ENCODE peak calls at places on chromosomes 7 and 10, in ten cellular contexts. One of them, this sample, is unnamed.

GRCh38 chr10:124387078-124387874 is 31.4 kb downstream of the OAT start:
- DNase-seq in IMR-90: no peak
- DNase-seq in activated naive CD8-positive, alpha-beta T cell treated with anti-CD3 and anti-CD28 coated beads, Interleukin-2, amount 50 U/mL, for 16 hours: no peak
- DNase-seq in foreskin fibroblast: no peak
- DNase-seq in iPS-NIHi11: peak
- DNase-seq in HCT116: no peak
- DNase-seq in activated CD4-positive, alpha-beta memory T cell treated with anti-CD3 and anti-CD28 coated beads, Interleukin-2, amount 10 ng/mL, durations not matched to agents 7 days and 5 days: no peak
- DNase-seq in GM13977: no peak
- DNase-seq in Ammon's horn: no peak
- DNase-seq in iris pigment epithelial cell: no peak
- DNase-seq in this sample: no peak

GRCh38 chr10:119673271-119673670 is 22.1 kb downstream of the BAG3 start:
- DNase-seq in IMR-90: no peak
- DNase-seq in activated naive CD8-positive, alpha-beta T cell treated with anti-CD3 and anti-CD28 coated beads, Interleukin-2, amount 50 U/mL, for 16 hours: no peak
- DNase-seq in foreskin fibroblast: no peak
- DNase-seq in iPS-NIHi11: no peak
- DNase-seq in HCT116: no peak
- DNase-seq in activated CD4-positive, alpha-beta memory T cell treated with anti-CD3 and anti-CD28 coated beads, Interleukin-2, amount 10 ng/mL, durations not matched to agents 7 days and 5 days: no peak
- DNase-seq in GM13977: no peak
- DNase-seq in Ammon's horn: no peak
- DNase-seq in iris pigment epithelial cell: no peak
- DNase-seq in this sample: peak

GRCh38 chr7:71626206-71626605 is 494.3 kb downstream of the GALNT17 start:
- DNase-seq in IMR-90: no peak
- DNase-seq in activated naive CD8-positive, alpha-beta T cell treated with anti-CD3 and anti-CD28 coated beads, Interleukin-2, amount 50 U/mL, for 16 hours: no peak
- DNase-seq in foreskin fibroblast: peak
- DNase-seq in iPS-NIHi11: no peak
- DNase-seq in HCT116: no peak
- DNase-seq in activated CD4-positive, alpha-beta memory T cell treated with anti-CD3 and anti-CD28 coated beads, Interleukin-2, amount 10 ng/mL, durations not matched to agents 7 days and 5 days: no peak
- DNase-seq in GM13977: no peak
- DNase-seq in Ammon's horn: no peak
- DNase-seq in iris pigment epithelial cell: peak
- DNase-seq in this sample: peak

GRCh38 chr10:124917939-124918830 is 23.7 kb upstream of the ZRANB1 start:
- DNase-seq in IMR-90: peak
- DNase-seq in activated naive CD8-positive, alpha-beta T cell treated with anti-CD3 and anti-CD28 coated beads, Interleukin-2, amount 50 U/mL, for 16 hours: no peak
- DNase-seq in foreskin fibroblast: peak
- DNase-seq in iPS-NIHi11: no peak
- DNase-seq in HCT116: no peak
- DNase-seq in activated CD4-positive, alpha-beta memory T cell treated with anti-CD3 and anti-CD28 coated beads, Interleukin-2, amount 10 ng/mL, durations not matched to agents 7 days and 5 days: no peak
- DNase-seq in GM13977: no peak
- DNase-seq in Ammon's horn: no peak
- DNase-seq in iris pigment epithelial cell: peak
- DNase-seq in this sample: no peak

GRCh38 chr10:14486777-14487510 is 156.2 kb upstream of the FRMD4A start:
- DNase-seq in IMR-90: peak
- DNase-seq in activated naive CD8-positive, alpha-beta T cell treated with anti-CD3 and anti-CD28 coated beads, Interleukin-2, amount 50 U/mL, for 16 hours: no peak
- DNase-seq in foreskin fibroblast: no peak
- DNase-seq in iPS-NIHi11: no peak
- DNase-seq in HCT116: no peak
- DNase-seq in activated CD4-positive, alpha-beta memory T cell treated with anti-CD3 and anti-CD28 coated beads, Interleukin-2, amount 10 ng/mL, durations not matched to agents 7 days and 5 days: no peak
- DNase-seq in GM13977: no peak
- DNase-seq in Ammon's horn: no peak
- DNase-seq in iris pigment epithelial cell: no peak
- DNase-seq in this sample: peak

GRCh38 chr7:54542920-54543539 is 855 bp downstream of the VSTM2A start:
- DNase-seq in IMR-90: peak
- DNase-seq in activated naive CD8-positive, alpha-beta T cell treated with anti-CD3 and anti-CD28 coated beads, Interleukin-2, amount 50 U/mL, for 16 hours: no peak
- DNase-seq in foreskin fibroblast: peak
- DNase-seq in iPS-NIHi11: peak
- DNase-seq in HCT116: no peak
- DNase-seq in activated CD4-positive, alpha-beta memory T cell treated with anti-CD3 and anti-CD28 coated beads, Interleukin-2, amount 10 ng/mL, durations not matched to agents 7 days and 5 days: no peak
- DNase-seq in GM13977: peak
- DNase-seq in Ammon's horn: peak
- DNase-seq in iris pigment epithelial cell: peak
- DNase-seq in this sample: peak

GRCh38 chr7:75687246-75688088 is 51.3 kb downstream of the HIP1 start:
- DNase-seq in IMR-90: no peak
- DNase-seq in activated naive CD8-positive, alpha-beta T cell treated with anti-CD3 and anti-CD28 coated beads, Interleukin-2, amount 50 U/mL, for 16 hours: no peak
- DNase-seq in foreskin fibroblast: no peak
- DNase-seq in iPS-NIHi11: no peak
- DNase-seq in HCT116: no peak
- DNase-seq in activated CD4-positive, alpha-beta memory T cell treated with anti-CD3 and anti-CD28 coated beads, Interleukin-2, amount 10 ng/mL, durations not matched to agents 7 days and 5 days: no peak
- DNase-seq in GM13977: no peak
- DNase-seq in Ammon's horn: peak
- DNase-seq in iris pigment epithelial cell: no peak
- DNase-seq in this sample: no peak

GRCh38 chr7:116083791-116084190 is 53.2 kb upstream of the TFEC start:
- DNase-seq in IMR-90: no peak
- DNase-seq in activated naive CD8-positive, alpha-beta T cell treated with anti-CD3 and anti-CD28 coated beads, Interleukin-2, amount 50 U/mL, for 16 hours: no peak
- DNase-seq in foreskin fibroblast: no peak
- DNase-seq in iPS-NIHi11: no peak
- DNase-seq in HCT116: no peak
- DNase-seq in activated CD4-positive, alpha-beta memory T cell treated with anti-CD3 and anti-CD28 coated beads, Interleukin-2, amount 10 ng/mL, durations not matched to agents 7 days and 5 days: no peak
- DNase-seq in GM13977: no peak
- DNase-seq in Ammon's horn: no peak
- DNase-seq in iris pigment epithelial cell: no peak
- DNase-seq in this sample: peak

GRCh38 chr7:50851451-50851850 is 68.8 kb upstream of the GRB10 start:
- DNase-seq in IMR-90: peak
- DNase-seq in activated naive CD8-positive, alpha-beta T cell treated with anti-CD3 and anti-CD28 coated beads, Interleukin-2, amount 50 U/mL, for 16 hours: no peak
- DNase-seq in foreskin fibroblast: peak
- DNase-seq in iPS-NIHi11: no peak
- DNase-seq in HCT116: no peak
- DNase-seq in activated CD4-positive, alpha-beta memory T cell treated with anti-CD3 and anti-CD28 coated beads, Interleukin-2, amount 10 ng/mL, durations not matched to agents 7 days and 5 days: no peak
- DNase-seq in GM13977: no peak
- DNase-seq in Ammon's horn: no peak
- DNase-seq in iris pigment epithelial cell: no peak
- DNase-seq in this sample: no peak

GRCh38 chr10:91185239-91185875 is 35.1 kb upstream of the PCGF5 start:
- DNase-seq in IMR-90: peak
- DNase-seq in activated naive CD8-positive, alpha-beta T cell treated with anti-CD3 and anti-CD28 coated beads, Interleukin-2, amount 50 U/mL, for 16 hours: no peak
- DNase-seq in foreskin fibroblast: peak
- DNase-seq in iPS-NIHi11: no peak
- DNase-seq in HCT116: peak
- DNase-seq in activated CD4-positive, alpha-beta memory T cell treated with anti-CD3 and anti-CD28 coated beads, Interleukin-2, amount 10 ng/mL, durations not matched to agents 7 days and 5 days: no peak
- DNase-seq in GM13977: no peak
- DNase-seq in Ammon's horn: no peak
- DNase-seq in iris pigment epithelial cell: peak
- DNase-seq in this sample: no peak

GRCh38 chr10:48444861-48445841 is 138.7 kb downstream of the MAPK8 start:
- DNase-seq in IMR-90: no peak
- DNase-seq in activated naive CD8-positive, alpha-beta T cell treated with anti-CD3 and anti-CD28 coated beads, Interleukin-2, amount 50 U/mL, for 16 hours: no peak
- DNase-seq in foreskin fibroblast: no peak
- DNase-seq in iPS-NIHi11: peak
- DNase-seq in HCT116: no peak
- DNase-seq in activated CD4-positive, alpha-beta memory T cell treated with anti-CD3 and anti-CD28 coated beads, Interleukin-2, amount 10 ng/mL, durations not matched to agents 7 days and 5 days: peak
- DNase-seq in GM13977: peak
- DNase-seq in Ammon's horn: no peak
- DNase-seq in iris pigment epithelial cell: no peak
- DNase-seq in this sample: peak

GRCh38 chr7:135242096-135242684 is 8.6 kb downstream of the STRA8 start:
- DNase-seq in IMR-90: no peak
- DNase-seq in activated naive CD8-positive, alpha-beta T cell treated with anti-CD3 and anti-CD28 coated beads, Interleukin-2, amount 50 U/mL, for 16 hours: no peak
- DNase-seq in foreskin fibroblast: no peak
- DNase-seq in iPS-NIHi11: no peak
- DNase-seq in HCT116: no peak
- DNase-seq in activated CD4-positive, alpha-beta memory T cell treated with anti-CD3 and anti-CD28 coated beads, Interleukin-2, amount 10 ng/mL, durations not matched to agents 7 days and 5 days: no peak
- DNase-seq in GM13977: no peak
- DNase-seq in Ammon's horn: no peak
- DNase-seq in iris pigment epithelial cell: no peak
- DNase-seq in this sample: no peak

GRCh38 chr7:15326044-15326644 is 235.7 kb downstream of the AGMO start:
- DNase-seq in IMR-90: peak
- DNase-seq in activated naive CD8-positive, alpha-beta T cell treated with anti-CD3 and anti-CD28 coated beads, Interleukin-2, amount 50 U/mL, for 16 hours: no peak
- DNase-seq in foreskin fibroblast: peak
- DNase-seq in iPS-NIHi11: peak
- DNase-seq in HCT116: peak
- DNase-seq in activated CD4-positive, alpha-beta memory T cell treated with anti-CD3 and anti-CD28 coated beads, Interleukin-2, amount 10 ng/mL, durations not matched to agents 7 days and 5 days: no peak
- DNase-seq in GM13977: peak
- DNase-seq in Ammon's horn: peak
- DNase-seq in iris pigment epithelial cell: peak
- DNase-seq in this sample: peak

GRCh38 chr7:143296686-143297085 is 8.5 kb downstream of the CASP2 start:
- DNase-seq in IMR-90: no peak
- DNase-seq in activated naive CD8-positive, alpha-beta T cell treated with anti-CD3 and anti-CD28 coated beads, Interleukin-2, amount 50 U/mL, for 16 hours: no peak
- DNase-seq in foreskin fibroblast: peak
- DNase-seq in iPS-NIHi11: no peak
- DNase-seq in HCT116: no peak
- DNase-seq in activated CD4-positive, alpha-beta memory T cell treated with anti-CD3 and anti-CD28 coated beads, Interleukin-2, amount 10 ng/mL, durations not matched to agents 7 days and 5 days: no peak
- DNase-seq in GM13977: no peak
- DNase-seq in Ammon's horn: no peak
- DNase-seq in iris pigment epithelial cell: no peak
- DNase-seq in this sample: no peak

GRCh38 chr7:32677593-32677992 is 182.3 kb downstream of the AVL9 start:
- DNase-seq in IMR-90: no peak
- DNase-seq in activated naive CD8-positive, alpha-beta T cell treated with anti-CD3 and anti-CD28 coated beads, Interleukin-2, amount 50 U/mL, for 16 hours: no peak
- DNase-seq in foreskin fibroblast: no peak
- DNase-seq in iPS-NIHi11: no peak
- DNase-seq in HCT116: no peak
- DNase-seq in activated CD4-positive, alpha-beta memory T cell treated with anti-CD3 and anti-CD28 coated beads, Interleukin-2, amount 10 ng/mL, durations not matched to agents 7 days and 5 days: no peak
- DNase-seq in GM13977: no peak
- DNase-seq in Ammon's horn: no peak
- DNase-seq in iris pigment epithelial cell: no peak
- DNase-seq in this sample: no peak

GRCh38 chr7:117659453-117660086 is 179.7 kb downstream of the CFTR start:
- DNase-seq in IMR-90: peak
- DNase-seq in activated naive CD8-positive, alpha-beta T cell treated with anti-CD3 and anti-CD28 coated beads, Interleukin-2, amount 50 U/mL, for 16 hours: no peak
- DNase-seq in foreskin fibroblast: no peak
- DNase-seq in iPS-NIHi11: no peak
- DNase-seq in HCT116: no peak
- DNase-seq in activated CD4-positive, alpha-beta memory T cell treated with anti-CD3 and anti-CD28 coated beads, Interleukin-2, amount 10 ng/mL, durations not matched to agents 7 days and 5 days: no peak
- DNase-seq in GM13977: no peak
- DNase-seq in Ammon's horn: no peak
- DNase-seq in iris pigment epithelial cell: peak
- DNase-seq in this sample: no peak

GRCh38 chr7:122092964-122093797 is 50.9 kb downstream of the AASS start:
- DNase-seq in IMR-90: peak
- DNase-seq in activated naive CD8-positive, alpha-beta T cell treated with anti-CD3 and anti-CD28 coated beads, Interleukin-2, amount 50 U/mL, for 16 hours: no peak
- DNase-seq in foreskin fibroblast: peak
- DNase-seq in iPS-NIHi11: peak
- DNase-seq in HCT116: peak
- DNase-seq in activated CD4-positive, alpha-beta memory T cell treated with anti-CD3 and anti-CD28 coated beads, Interleukin-2, amount 10 ng/mL, durations not matched to agents 7 days and 5 days: peak
- DNase-seq in GM13977: peak
- DNase-seq in Ammon's horn: peak
- DNase-seq in iris pigment epithelial cell: peak
- DNase-seq in this sample: peak

GRCh38 chr10:72567884-72568283 is 58.0 kb downstream of the MICU1 start:
- DNase-seq in IMR-90: no peak
- DNase-seq in activated naive CD8-positive, alpha-beta T cell treated with anti-CD3 and anti-CD28 coated beads, Interleukin-2, amount 50 U/mL, for 16 hours: no peak
- DNase-seq in foreskin fibroblast: peak
- DNase-seq in iPS-NIHi11: peak
- DNase-seq in HCT116: peak
- DNase-seq in activated CD4-positive, alpha-beta memory T cell treated with anti-CD3 and anti-CD28 coated beads, Interleukin-2, amount 10 ng/mL, durations not matched to agents 7 days and 5 days: no peak
- DNase-seq in GM13977: no peak
- DNase-seq in Ammon's horn: peak
- DNase-seq in iris pigment epithelial cell: no peak
- DNase-seq in this sample: peak

GRCh38 chr10:29473087-29473356 is 161.7 kb downstream of the SVIL start:
- DNase-seq in IMR-90: no peak
- DNase-seq in activated naive CD8-positive, alpha-beta T cell treated with anti-CD3 and anti-CD28 coated beads, Interleukin-2, amount 50 U/mL, for 16 hours: no peak
- DNase-seq in foreskin fibroblast: no peak
- DNase-seq in iPS-NIHi11: no peak
- DNase-seq in HCT116: no peak
- DNase-seq in activated CD4-positive, alpha-beta memory T cell treated with anti-CD3 and anti-CD28 coated beads, Interleukin-2, amount 10 ng/mL, durations not matched to agents 7 days and 5 days: no peak
- DNase-seq in GM13977: no peak
- DNase-seq in Ammon's horn: no peak
- DNase-seq in iris pigment epithelial cell: no peak
- DNase-seq in this sample: no peak

GRCh38 chr10:16993186-16993585 is 136.4 kb downstream of the CUBN start:
- DNase-seq in IMR-90: no peak
- DNase-seq in activated naive CD8-positive, alpha-beta T cell treated with anti-CD3 and anti-CD28 coated beads, Interleukin-2, amount 50 U/mL, for 16 hours: no peak
- DNase-seq in foreskin fibroblast: no peak
- DNase-seq in iPS-NIHi11: no peak
- DNase-seq in HCT116: no peak
- DNase-seq in activated CD4-positive, alpha-beta memory T cell treated with anti-CD3 and anti-CD28 coated beads, Interleukin-2, amount 10 ng/mL, durations not matched to agents 7 days and 5 days: no peak
- DNase-seq in GM13977: no peak
- DNase-seq in Ammon's horn: no peak
- DNase-seq in iris pigment epithelial cell: no peak
- DNase-seq in this sample: no peak

GRCh38 chr10:90579602-90580242 is 278.1 kb downstream of the HTR7 start:
- DNase-seq in IMR-90: peak
- DNase-seq in activated naive CD8-positive, alpha-beta T cell treated with anti-CD3 and anti-CD28 coated beads, Interleukin-2, amount 50 U/mL, for 16 hours: no peak
- DNase-seq in foreskin fibroblast: peak
- DNase-seq in iPS-NIHi11: peak
- DNase-seq in HCT116: peak
- DNase-seq in activated CD4-positive, alpha-beta memory T cell treated with anti-CD3 and anti-CD28 coated beads, Interleukin-2, amount 10 ng/mL, durations not matched to agents 7 days and 5 days: no peak
- DNase-seq in GM13977: no peak
- DNase-seq in Ammon's horn: no peak
- DNase-seq in iris pigment epithelial cell: peak
- DNase-seq in this sample: peak

GRCh38 chr7:116089293-116089692 is 58.7 kb upstream of the TFEC start:
- DNase-seq in IMR-90: no peak
- DNase-seq in activated naive CD8-positive, alpha-beta T cell treated with anti-CD3 and anti-CD28 coated beads, Interleukin-2, amount 50 U/mL, for 16 hours: no peak
- DNase-seq in foreskin fibroblast: peak
- DNase-seq in iPS-NIHi11: no peak
- DNase-seq in HCT116: no peak
- DNase-seq in activated CD4-positive, alpha-beta memory T cell treated with anti-CD3 and anti-CD28 coated beads, Interleukin-2, amount 10 ng/mL, durations not matched to agents 7 days and 5 days: no peak
- DNase-seq in GM13977: no peak
- DNase-seq in Ammon's horn: no peak
- DNase-seq in iris pigment epithelial cell: no peak
- DNase-seq in this sample: no peak

GRCh38 chr10:17590969-17591645 is 26.1 kb downstream of the HACD1 start:
- DNase-seq in IMR-90: no peak
- DNase-seq in activated naive CD8-positive, alpha-beta T cell treated with anti-CD3 and anti-CD28 coated beads, Interleukin-2, amount 50 U/mL, for 16 hours: no peak
- DNase-seq in foreskin fibroblast: no peak
- DNase-seq in iPS-NIHi11: no peak
- DNase-seq in HCT116: no peak
- DNase-seq in activated CD4-positive, alpha-beta memory T cell treated with anti-CD3 and anti-CD28 coated beads, Interleukin-2, amount 10 ng/mL, durations not matched to agents 7 days and 5 days: no peak
- DNase-seq in GM13977: no peak
- DNase-seq in Ammon's horn: no peak
- DNase-seq in iris pigment epithelial cell: no peak
- DNase-seq in this sample: no peak

GRCh38 chr10:91820144-91820543 is 21.9 kb downstream of the TNKS2 start:
- DNase-seq in IMR-90: peak
- DNase-seq in activated naive CD8-positive, alpha-beta T cell treated with anti-CD3 and anti-CD28 coated beads, Interleukin-2, amount 50 U/mL, for 16 hours: no peak
- DNase-seq in foreskin fibroblast: no peak
- DNase-seq in iPS-NIHi11: peak
- DNase-seq in HCT116: no peak
- DNase-seq in activated CD4-positive, alpha-beta memory T cell treated with anti-CD3 and anti-CD28 coated beads, Interleukin-2, amount 10 ng/mL, durations not matched to agents 7 days and 5 days: no peak
- DNase-seq in GM13977: no peak
- DNase-seq in Ammon's horn: no peak
- DNase-seq in iris pigment epithelial cell: peak
- DNase-seq in this sample: no peak

GRCh38 chr10:12846718-12847117 is 154.8 kb downstream of the CCDC3 start:
- DNase-seq in IMR-90: peak
- DNase-seq in activated naive CD8-positive, alpha-beta T cell treated with anti-CD3 and anti-CD28 coated beads, Interleukin-2, amount 50 U/mL, for 16 hours: no peak
- DNase-seq in foreskin fibroblast: no peak
- DNase-seq in iPS-NIHi11: no peak
- DNase-seq in HCT116: no peak
- DNase-seq in activated CD4-positive, alpha-beta memory T cell treated with anti-CD3 and anti-CD28 coated beads, Interleukin-2, amount 10 ng/mL, durations not matched to agents 7 days and 5 days: no peak
- DNase-seq in GM13977: no peak
- DNase-seq in Ammon's horn: no peak
- DNase-seq in iris pigment epithelial cell: peak
- DNase-seq in this sample: no peak

GRCh38 chr10:53140516-53140915 is 367.9 kb upstream of the MBL2 start:
- DNase-seq in IMR-90: no peak
- DNase-seq in activated naive CD8-positive, alpha-beta T cell treated with anti-CD3 and anti-CD28 coated beads, Interleukin-2, amount 50 U/mL, for 16 hours: no peak
- DNase-seq in foreskin fibroblast: no peak
- DNase-seq in iPS-NIHi11: no peak
- DNase-seq in HCT116: no peak
- DNase-seq in activated CD4-positive, alpha-beta memory T cell treated with anti-CD3 and anti-CD28 coated beads, Interleukin-2, amount 10 ng/mL, durations not matched to agents 7 days and 5 days: no peak
- DNase-seq in GM13977: no peak
- DNase-seq in Ammon's horn: no peak
- DNase-seq in iris pigment epithelial cell: peak
- DNase-seq in this sample: no peak

This sample was measured in neural progenitor cell.